ENCODE peak calls at places on chromosomes 13 and 19, in five cellular contexts. Q, X, I, S and C are unnamed samples.

GRCh38 chr13:84864341-84864740 is 934.9 kb downstream of the SLITRK6 start:
- DNase-seq in X (no peak), Q (no peak), S (no peak), I (no peak), C (no peak)

GRCh38 chr19:343941-344624 is 513 bp downstream of the MIER2 start:
- DNase-seq in I (no peak), S (peak; percentile 53), Q (no peak), X (peak; percentile 31), C (no peak)

GRCh38 chr13:91247768-91248167 is 99.7 kb upstream of the MIR17HG start:
- DNase-seq in I (no peak), Q (no peak), S (no peak), X (no peak), C (no peak)

GRCh38 chr19:46040952-46041500 is at the start of gene IGFL4:
- DNase-seq in X (no peak), Q (no peak), I (no peak), S (no peak), C (no peak)

GRCh38 chr19:33678796-33679195 is 57.0 kb downstream of the CHST8 start:
- DNase-seq in Q (no peak), S (no peak), X (no peak), I (no peak), C (peak; percentile 63)

GRCh38 chr13:111267784-111268183 is 52.7 kb upstream of the TEX29 start:
- DNase-seq in Q (no peak), S (no peak), I (peak; percentile 34), X (no peak), C (no peak)

GRCh38 chr19:6963937-6964336 is 57.3 kb downstream of the MBD3L2B start:
- DNase-seq in X (no peak), I (no peak), S (no peak), Q (no peak), C (no peak)

GRCh38 chr19:31145021-31145420 is 204.2 kb downstream of the TSHZ3 start:
- DNase-seq in Q (no peak), I (no peak), X (no peak), S (no peak), C (no peak)

GRCh38 chr19:1807695-1808394 is 4.2 kb downstream of the ATP8B3 start:
- DNase-seq in X (no peak), I (no peak), S (no peak), Q (no peak), C (no peak)

GRCh38 chr19:7366701-7367420 is 18.1 kb downstream of the ARHGEF18 start:
- DNase-seq in Q (no peak), I (no peak), S (no peak), X (peak; percentile 51), C (no peak)

GRCh38 chr13:73656863-73657262 is 477.3 kb downstream of the KLF12 start:
- DNase-seq in X (no peak), I (no peak), S (no peak), Q (no peak), C (no peak)

GRCh38 chr19:30406220-30406944 is 34.2 kb downstream of the ZNF536 start:
- DNase-seq in S (peak; percentile 70), I (no peak), X (no peak), Q (peak; percentile 15), C (peak; percentile 68)

GRCh38 chr13:26051231-26052135 is at the start of gene SHISA2:
- DNase-seq in Q (no peak), X (peak; percentile 75), I (no peak), S (peak; percentile 83), C (no peak)

GRCh38 chr13:99357149-99357596 is 50.0 kb upstream of the GPR183 start:
- DNase-seq in X (peak; percentile 82), I (peak; percentile 36), S (no peak), Q (no peak), C (no peak)

GRCh38 chr13:99354371-99354951 is 47.3 kb upstream of the GPR183 start:
- DNase-seq in Q (no peak), I (no peak), X (no peak), S (no peak), C (no peak)

GRCh38 chr13:99355267-99356215 is 48.3 kb upstream of the GPR183 start:
- DNase-seq in S (no peak), Q (no peak), I (no peak), X (no peak), C (peak; percentile 13)

GRCh38 chr13:99357920-99358319 is 50.7 kb upstream of the GPR183 start:
- DNase-seq in I (no peak), S (no peak), Q (no peak), X (no peak), C (no peak)

DNA sequence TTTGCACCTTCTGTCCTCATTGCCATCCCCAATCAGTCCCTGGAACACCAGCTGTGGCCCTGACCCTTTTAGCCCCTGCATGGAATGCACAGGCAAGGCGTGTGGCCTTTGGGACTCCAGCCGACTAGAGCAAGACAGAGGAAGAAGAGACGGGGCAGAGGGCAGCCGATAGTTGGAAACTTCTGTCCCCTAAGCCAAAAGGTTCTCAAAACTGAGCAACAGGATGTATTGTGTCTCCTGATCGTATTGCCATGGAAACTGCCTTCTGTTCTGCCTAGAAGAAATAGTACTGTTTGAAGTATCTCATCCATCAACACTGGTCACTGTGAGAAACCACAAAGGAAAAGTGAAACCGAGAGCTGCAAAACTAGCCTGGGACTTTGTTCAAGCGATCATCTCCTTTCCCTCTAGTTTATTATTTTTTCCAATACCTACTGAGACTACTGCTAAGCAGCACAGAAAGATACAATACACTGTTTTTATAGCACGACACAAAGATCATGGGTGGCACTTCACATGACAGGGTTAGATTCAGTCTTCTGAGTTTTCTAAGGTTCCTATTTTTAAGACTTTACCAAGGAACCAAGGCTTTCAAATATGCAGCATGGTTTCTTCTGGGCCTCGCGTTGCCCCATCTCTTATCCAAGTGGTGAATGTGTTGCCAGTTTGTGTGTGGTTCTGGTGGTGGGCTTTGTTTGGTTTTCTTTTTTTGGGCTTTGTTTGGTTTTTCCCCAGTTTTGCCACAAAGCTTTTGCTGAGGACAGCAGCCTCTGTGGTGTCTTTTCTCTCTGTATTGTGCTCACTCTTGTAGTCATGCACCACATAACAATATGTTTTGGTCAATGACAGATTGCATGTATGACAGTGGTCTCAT is 49.3 kb upstream of the GPR183 start:
- DNase-seq in I (peak; percentile 39), S (no peak), X (peak; percentile 87), Q (peak; percentile 34), C (no peak)
- H3K4me3 ChIP-seq in I (peak overlapping the region; percentile 33), S (no peak overlapping the region), X (peak overlapping the region; percentile 7), Q (peak overlapping the region; percentile 25), C (no peak overlapping the region)

GRCh38 chr19:53865523-53865917 is 2.2 kb upstream of the MYADM start:
- DNase-seq in Q (no peak), I (no peak), X (no peak), S (no peak), C (no peak)
- H3K4me3 ChIP-seq in Q (peak overlapping the region; percentile 91), I (peak overlapping the region; percentile 63), X (peak overlapping the region; percentile 52), S (peak overlapping the region; percentile 56), C (peak overlapping the region; percentile 24)

DNA sequence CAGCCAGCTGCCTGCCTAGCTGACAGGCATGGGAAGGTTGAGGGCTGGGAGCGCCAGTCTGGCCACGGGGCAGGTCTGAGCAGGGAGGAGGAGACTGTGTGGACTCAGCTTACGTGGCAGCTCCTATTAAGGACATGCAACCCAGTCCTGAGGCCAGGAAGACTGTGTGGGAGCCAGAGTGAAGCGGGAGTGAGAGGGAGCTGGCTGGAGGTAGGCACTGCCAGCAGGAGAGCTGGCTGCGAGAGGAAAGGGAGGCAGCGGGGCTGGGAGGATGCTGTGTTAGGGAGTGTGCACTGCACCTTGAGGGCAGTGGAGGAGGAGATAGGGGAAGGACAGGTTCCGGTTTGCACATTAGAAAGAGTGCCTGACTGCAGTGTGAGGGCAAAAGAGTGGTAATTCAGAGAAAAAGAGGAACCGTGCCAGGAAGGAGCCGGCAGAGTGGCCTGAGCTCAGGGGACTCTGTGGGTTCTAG is 99.2 kb downstream of the SLC7A1 start:
- DNase-seq in Q (peak; percentile 31), X (peak; percentile 26), S (no peak), I (no peak), C (no peak)
- H3K4me3 ChIP-seq in Q (no peak overlapping the region), X (no peak overlapping the region), S (no peak overlapping the region), I (no peak overlapping the region), C (no peak overlapping the region)

GRCh38 chr13:47170971-47171370 is 274.1 kb upstream of the HTR2A start:
- DNase-seq in S (no peak), I (no peak), X (no peak), Q (no peak), C (no peak)

GRCh38 chr13:47166341-47166740 is 269.5 kb upstream of the HTR2A start:
- DNase-seq in I (no peak), S (no peak), X (no peak), Q (no peak), C (no peak)

GRCh38 chr13:47168086-47168485 is 271.2 kb upstream of the HTR2A start:
- DNase-seq in I (no peak), X (peak; percentile 69), S (no peak), Q (no peak), C (no peak)
- H3K4me3 ChIP-seq in I (no peak overlapping the region), X (no peak overlapping the region), S (no peak overlapping the region), Q (no peak overlapping the region), C (no peak overlapping the region)

GRCh38 chr13:99124695-99125334 is 75.8 kb upstream of the UBAC2 start:
- DNase-seq in X (peak; percentile 75), Q (no peak), I (no peak), S (no peak), C (no peak)
- H3K4me3 ChIP-seq in X (peak overlapping the region; percentile 41), Q (no peak overlapping the region), I (no peak overlapping the region), S (no peak overlapping the region), C (no peak overlapping the region)

GRCh38 chr19:43610493-43610892 is 1.4 kb upstream of the SRRM5 start:
- DNase-seq in Q (no peak), I (no peak), S (no peak), X (no peak), C (no peak)

GRCh38 chr19:43607238-43608205 is 4.4 kb upstream of the SRRM5 start:
- DNase-seq in S (no peak), Q (no peak), I (no peak), X (no peak), C (no peak)

GRCh38 chr19:43605875-43606568 is 5.9 kb upstream of the SRRM5 start:
- DNase-seq in S (no peak), I (no peak), X (no peak), Q (no peak), C (no peak)

GRCh38 chr19:43609872-43610271 is 2.0 kb upstream of the SRRM5 start:
- DNase-seq in X (no peak), I (no peak), Q (no peak), S (no peak), C (no peak)

GRCh38 chr19:43606569-43607229 is 5.2 kb upstream of the SRRM5 start:
- DNase-seq in I (no peak), X (no peak), Q (no peak), S (no peak), C (peak; percentile 36)
- H3K4me3 ChIP-seq in I (no peak overlapping the region), X (no peak overlapping the region), Q (no peak overlapping the region), S (no peak overlapping the region), C (no peak overlapping the region)

DNA sequence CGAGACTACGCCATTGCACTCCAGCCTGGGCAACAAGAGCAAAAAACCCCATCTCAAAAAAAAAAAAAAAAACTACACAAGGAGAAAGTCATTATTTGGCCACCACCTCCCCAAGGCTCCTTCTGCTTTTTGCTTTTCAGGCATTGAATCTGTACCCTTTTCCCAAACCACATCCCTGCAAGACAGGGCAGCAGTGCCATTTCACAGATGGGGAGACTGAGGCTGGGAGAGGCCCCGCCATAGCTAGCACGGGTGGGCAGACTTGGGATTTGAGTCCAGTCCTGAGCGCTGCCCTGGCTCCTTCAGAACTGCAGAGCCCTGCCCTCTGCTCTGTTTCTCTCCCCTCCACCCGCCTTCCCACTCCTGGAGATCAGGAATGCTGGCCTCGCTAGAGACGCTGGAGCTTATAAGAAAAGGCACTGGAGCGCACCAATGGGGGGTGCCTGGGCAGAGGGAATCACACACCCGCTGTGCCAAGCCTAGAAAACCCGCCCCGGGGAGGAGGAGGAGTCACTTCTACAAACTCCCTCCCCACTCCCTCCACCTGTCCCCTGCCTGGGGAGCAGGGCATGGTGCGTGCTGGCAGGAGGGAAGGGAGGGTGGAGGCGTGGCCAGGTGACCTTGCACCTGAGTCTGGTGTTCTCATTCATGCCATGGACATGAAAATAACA is 17.6 kb downstream of the TJP3 start:
- DNase-seq in S (peak; percentile 25), X (no peak), Q (no peak), I (no peak), C (no peak)
- H3K4me3 ChIP-seq in S (no peak overlapping the region), X (no peak overlapping the region), Q (no peak overlapping the region), I (no peak overlapping the region), C (no peak overlapping the region)